ENCODE peak calls at places on chromosomes 11 and 22, in five cellular contexts. One of them, this sample, is unnamed.

GRCh38 chr11:82731691-82732277 is 1.9 kb downstream of the FAM181B start:
- DNase-seq in NB4: no peak
- DNase-seq in activated T-cell treated with anti-CD3 and anti-CD28 coated beads for 1 hour: no peak
- DNase-seq in iris pigment epithelial cell: no peak
- DNase-seq in NCI-H748 treated with DMSO at 0.1 percent for 48 hours: no peak
- DNase-seq in this sample: no peak

GRCh38 chr22:47176573-47177333 is 414.3 kb downstream of the TBC1D22A start:
- DNase-seq in NB4: no peak
- DNase-seq in activated T-cell treated with anti-CD3 and anti-CD28 coated beads for 1 hour: no peak
- DNase-seq in iris pigment epithelial cell: no peak
- DNase-seq in NCI-H748 treated with DMSO at 0.1 percent for 48 hours: no peak
- DNase-seq in this sample: no peak

GRCh38 chr11:17508306-17508705 is 31.7 kb upstream of the ABCC8 start:
- DNase-seq in NB4: no peak
- DNase-seq in activated T-cell treated with anti-CD3 and anti-CD28 coated beads for 1 hour: no peak
- DNase-seq in iris pigment epithelial cell: no peak
- DNase-seq in NCI-H748 treated with DMSO at 0.1 percent for 48 hours: no peak
- DNase-seq in this sample: no peak

GRCh38 chr11:108943853-108944252 is 279.0 kb downstream of the DDX10 start:
- DNase-seq in NB4: no peak
- DNase-seq in activated T-cell treated with anti-CD3 and anti-CD28 coated beads for 1 hour: no peak
- DNase-seq in iris pigment epithelial cell: no peak
- DNase-seq in NCI-H748 treated with DMSO at 0.1 percent for 48 hours: no peak
- DNase-seq in this sample: no peak

GRCh38 chr11:83265331-83265730 is 20.8 kb downstream of the CCDC90B start:
- DNase-seq in NB4: no peak
- DNase-seq in activated T-cell treated with anti-CD3 and anti-CD28 coated beads for 1 hour: no peak
- DNase-seq in iris pigment epithelial cell: peak; percentile 44
- DNase-seq in NCI-H748 treated with DMSO at 0.1 percent for 48 hours: no peak
- DNase-seq in this sample: no peak

GRCh38 chr11:126817096-126817495 is 183.5 kb downstream of the KIRREL3 start:
- DNase-seq in NB4: no peak
- DNase-seq in activated T-cell treated with anti-CD3 and anti-CD28 coated beads for 1 hour: no peak
- DNase-seq in iris pigment epithelial cell: no peak
- DNase-seq in NCI-H748 treated with DMSO at 0.1 percent for 48 hours: no peak
- DNase-seq in this sample: no peak

GRCh38 chr11:65218446-65218845 is 36.7 kb downstream of the CAPN1 start:
- DNase-seq in NB4: no peak
- DNase-seq in activated T-cell treated with anti-CD3 and anti-CD28 coated beads for 1 hour: no peak
- DNase-seq in iris pigment epithelial cell: no peak
- DNase-seq in NCI-H748 treated with DMSO at 0.1 percent for 48 hours: no peak
- DNase-seq in this sample: no peak

GRCh38 chr22:41576877-41577276 is 12.8 kb downstream of the PMM1 start:
- DNase-seq in NB4: peak; percentile 68
- DNase-seq in activated T-cell treated with anti-CD3 and anti-CD28 coated beads for 1 hour: no peak
- DNase-seq in iris pigment epithelial cell: peak; percentile 58
- DNase-seq in NCI-H748 treated with DMSO at 0.1 percent for 48 hours: no peak
- DNase-seq in this sample: no peak

GRCh38 chr11:84909740-84910139 is 717.4 kb downstream of the DLG2 start:
- DNase-seq in NB4: no peak
- DNase-seq in activated T-cell treated with anti-CD3 and anti-CD28 coated beads for 1 hour: no peak
- DNase-seq in iris pigment epithelial cell: no peak
- DNase-seq in NCI-H748 treated with DMSO at 0.1 percent for 48 hours: no peak
- DNase-seq in this sample: no peak

GRCh38 chr11:77303328-77303727 is 1.8 kb upstream of the GDPD4 start:
- DNase-seq in NB4: no peak
- DNase-seq in activated T-cell treated with anti-CD3 and anti-CD28 coated beads for 1 hour: no peak
- DNase-seq in iris pigment epithelial cell: no peak
- DNase-seq in NCI-H748 treated with DMSO at 0.1 percent for 48 hours: no peak
- DNase-seq in this sample: no peak